ENCODE peak calls at places on chromosomes 11 and 22, in ten cellular contexts. One of them, this sample, is unnamed.

GRCh38 chr11:100677796-100678195 is 9.3 kb upstream of the ARHGAP42 start:
- DNase-seq in Calu3: no peak
- DNase-seq in fibroblast of mammary gland: no peak
- DNase-seq in cardiac muscle cell: no peak
- DNase-seq in IMR-90: no peak
- DNase-seq in CD8-positive, alpha-beta T cell: no peak
- DNase-seq in endodermal cell: no peak
- DNase-seq in MCF 10A: no peak
- DNase-seq in epithelial cell of esophagus: no peak
- DNase-seq in endothelial cell: no peak
- DNase-seq in this sample: no peak

GRCh38 chr22:36874309-36874696 is 13.5 kb downstream of the NCF4 start:
- DNase-seq in Calu3: no peak
- DNase-seq in fibroblast of mammary gland: no peak
- DNase-seq in cardiac muscle cell: no peak
- DNase-seq in IMR-90: no peak
- DNase-seq in CD8-positive, alpha-beta T cell: no peak
- DNase-seq in endodermal cell: no peak
- DNase-seq in MCF 10A: no peak
- DNase-seq in epithelial cell of esophagus: no peak
- DNase-seq in endothelial cell: no peak
- DNase-seq in this sample: no peak

GRCh38 chr11:128573674-128574073 is 13.7 kb downstream of the ETS1 start:
- DNase-seq in Calu3: no peak
- DNase-seq in fibroblast of mammary gland: no peak
- DNase-seq in cardiac muscle cell: peak
- DNase-seq in IMR-90: no peak
- DNase-seq in CD8-positive, alpha-beta T cell: no peak
- DNase-seq in endodermal cell: no peak
- DNase-seq in MCF 10A: no peak
- DNase-seq in epithelial cell of esophagus: no peak
- DNase-seq in endothelial cell: no peak
- DNase-seq in this sample: no peak

GRCh38 chr11:119107538-119108150 is 500 bp downstream of the C2CD2L start:
- DNase-seq in Calu3: no peak
- DNase-seq in fibroblast of mammary gland: no peak
- DNase-seq in cardiac muscle cell: no peak
- DNase-seq in IMR-90: no peak
- DNase-seq in CD8-positive, alpha-beta T cell: no peak
- DNase-seq in endodermal cell: peak
- DNase-seq in MCF 10A: no peak
- DNase-seq in epithelial cell of esophagus: no peak
- DNase-seq in endothelial cell: no peak
- DNase-seq in this sample: no peak

GRCh38 chr11:120339394-120339890 is 3.2 kb downstream of the ARHGEF12 start:
- DNase-seq in Calu3: peak
- DNase-seq in fibroblast of mammary gland: peak
- DNase-seq in cardiac muscle cell: no peak
- DNase-seq in IMR-90: peak
- DNase-seq in CD8-positive, alpha-beta T cell: no peak
- DNase-seq in endodermal cell: no peak
- DNase-seq in MCF 10A: no peak
- DNase-seq in epithelial cell of esophagus: peak
- DNase-seq in endothelial cell: peak
- DNase-seq in this sample: peak

GRCh38 chr22:48039326-48039725 is 1276.9 kb downstream of the TBC1D22A start:
- DNase-seq in Calu3: no peak
- DNase-seq in fibroblast of mammary gland: no peak
- DNase-seq in cardiac muscle cell: no peak
- DNase-seq in IMR-90: no peak
- DNase-seq in CD8-positive, alpha-beta T cell: no peak
- DNase-seq in endodermal cell: no peak
- DNase-seq in MCF 10A: no peak
- DNase-seq in epithelial cell of esophagus: no peak
- DNase-seq in endothelial cell: no peak
- DNase-seq in this sample: no peak

GRCh38 chr11:70828498-70829159 is 423.7 kb downstream of the SHANK2 start:
- DNase-seq in Calu3: no peak
- DNase-seq in fibroblast of mammary gland: no peak
- DNase-seq in cardiac muscle cell: no peak
- DNase-seq in IMR-90: no peak
- DNase-seq in CD8-positive, alpha-beta T cell: no peak
- DNase-seq in endodermal cell: no peak
- DNase-seq in MCF 10A: no peak
- DNase-seq in epithelial cell of esophagus: no peak
- DNase-seq in endothelial cell: no peak
- DNase-seq in this sample: no peak

GRCh38 chr11:66744485-66745355 is 15.7 kb upstream of the SPTBN2 start:
- DNase-seq in Calu3: peak
- DNase-seq in fibroblast of mammary gland: peak
- DNase-seq in cardiac muscle cell: peak
- DNase-seq in IMR-90: peak
- DNase-seq in CD8-positive, alpha-beta T cell: peak
- DNase-seq in endodermal cell: peak
- DNase-seq in MCF 10A: peak
- DNase-seq in epithelial cell of esophagus: peak
- DNase-seq in endothelial cell: peak
- DNase-seq in this sample: peak

GRCh38 chr11:27838674-27839073 is 138.4 kb upstream of the BDNF start:
- DNase-seq in Calu3: no peak
- DNase-seq in fibroblast of mammary gland: no peak
- DNase-seq in cardiac muscle cell: no peak
- DNase-seq in IMR-90: no peak
- DNase-seq in CD8-positive, alpha-beta T cell: no peak
- DNase-seq in endodermal cell: no peak
- DNase-seq in MCF 10A: no peak
- DNase-seq in epithelial cell of esophagus: no peak
- DNase-seq in endothelial cell: no peak
- DNase-seq in this sample: no peak

GRCh38 chr11:27842290-27842689 is 142.0 kb upstream of the BDNF start:
- DNase-seq in Calu3: no peak
- DNase-seq in fibroblast of mammary gland: no peak
- DNase-seq in cardiac muscle cell: no peak
- DNase-seq in IMR-90: no peak
- DNase-seq in CD8-positive, alpha-beta T cell: no peak
- DNase-seq in endodermal cell: no peak
- DNase-seq in MCF 10A: no peak
- DNase-seq in epithelial cell of esophagus: no peak
- DNase-seq in endothelial cell: no peak
- DNase-seq in this sample: no peak

GRCh38 chr11:27837895-27838563 is 137.8 kb upstream of the BDNF start:
- DNase-seq in Calu3: no peak
- DNase-seq in fibroblast of mammary gland: no peak
- DNase-seq in cardiac muscle cell: no peak
- DNase-seq in IMR-90: no peak
- DNase-seq in CD8-positive, alpha-beta T cell: no peak
- DNase-seq in endodermal cell: no peak
- DNase-seq in MCF 10A: no peak
- DNase-seq in epithelial cell of esophagus: no peak
- DNase-seq in endothelial cell: no peak
- DNase-seq in this sample: no peak

DNA sequence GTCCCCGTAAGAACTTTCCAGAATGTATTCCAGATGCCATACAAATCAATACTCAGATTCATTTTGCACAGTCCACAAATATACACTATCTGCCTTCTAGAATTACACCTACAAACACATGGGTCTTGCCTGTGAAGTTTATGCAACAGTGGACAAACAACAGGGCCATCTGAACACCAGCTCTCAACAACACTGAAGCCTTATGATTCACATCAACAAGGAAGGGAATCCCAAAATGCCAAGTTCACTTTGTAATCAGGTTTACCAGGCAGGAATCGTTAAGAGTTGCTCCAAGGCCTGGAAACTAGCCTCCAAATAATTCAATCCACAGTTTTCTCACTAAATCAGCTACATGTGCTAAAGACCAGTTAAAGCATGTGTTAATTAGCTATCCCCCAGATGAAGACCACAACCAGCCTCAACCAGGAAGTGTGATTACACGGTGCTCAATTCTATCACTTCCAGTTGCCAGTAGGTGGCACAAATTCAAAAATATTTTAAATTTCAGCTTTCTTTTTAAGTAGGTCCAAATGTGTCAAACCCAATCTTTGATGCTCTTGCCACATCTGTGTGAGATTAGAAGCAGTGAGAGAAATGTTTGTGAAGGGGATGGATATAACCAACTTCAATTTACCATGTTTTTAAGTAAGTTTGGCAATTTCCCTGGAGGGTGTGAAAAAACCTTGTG is 139.1 kb upstream of the BDNF start:
- DNase-seq in Calu3: no peak
- DNase-seq in fibroblast of mammary gland: peak
- DNase-seq in cardiac muscle cell: peak
- DNase-seq in IMR-90: peak
- DNase-seq in CD8-positive, alpha-beta T cell: no peak
- DNase-seq in endodermal cell: no peak
- DNase-seq in MCF 10A: peak
- DNase-seq in epithelial cell of esophagus: peak
- DNase-seq in endothelial cell: no peak
- DNase-seq in this sample: peak
- TF ChIP-seq CTCF in Calu3: no peak
- TF ChIP-seq CTCF in fibroblast of mammary gland: peak
- TF ChIP-seq CTCF in cardiac muscle cell: peak
- TF ChIP-seq CTCF in IMR-90: peak
- TF ChIP-seq CTCF in CD8-positive, alpha-beta T cell: no peak
- TF ChIP-seq CTCF in endodermal cell: peak
- TF ChIP-seq CTCF in MCF 10A: peak
- TF ChIP-seq CTCF in epithelial cell of esophagus: peak
- TF ChIP-seq CTCF in endothelial cell: peak
- TF ChIP-seq CTCF in this sample: peak

DNA sequence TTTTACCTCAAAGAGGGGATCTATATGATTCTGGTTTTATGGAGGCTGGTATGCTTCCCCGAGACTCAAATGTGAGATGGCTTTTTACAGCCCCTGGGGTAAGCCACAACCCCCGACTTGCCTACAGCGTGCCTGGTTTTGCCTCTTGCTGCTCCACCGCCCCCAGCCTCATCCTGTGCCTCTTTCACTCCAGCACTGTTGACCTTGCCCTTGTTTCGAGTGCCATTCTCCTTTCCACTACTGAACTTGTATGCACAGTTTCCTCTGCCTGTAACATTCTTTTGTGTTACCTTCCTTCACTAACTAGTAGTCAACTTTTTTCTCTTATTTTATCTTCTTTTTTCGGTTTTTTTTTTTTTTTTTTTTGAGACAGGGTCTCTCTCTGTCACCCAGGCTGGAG is 219.0 kb upstream of the ZBED5 start:
- DNase-seq in Calu3: no peak
- DNase-seq in fibroblast of mammary gland: no peak
- DNase-seq in cardiac muscle cell: no peak
- DNase-seq in IMR-90: no peak
- DNase-seq in CD8-positive, alpha-beta T cell: no peak
- DNase-seq in endodermal cell: no peak
- DNase-seq in MCF 10A: no peak
- DNase-seq in epithelial cell of esophagus: no peak
- DNase-seq in endothelial cell: no peak
- DNase-seq in this sample: no peak
- TF ChIP-seq CTCF in Calu3: no peak
- TF ChIP-seq CTCF in fibroblast of mammary gland: no peak
- TF ChIP-seq CTCF in cardiac muscle cell: no peak
- TF ChIP-seq CTCF in IMR-90: no peak
- TF ChIP-seq CTCF in CD8-positive, alpha-beta T cell: no peak
- TF ChIP-seq CTCF in endodermal cell: no peak
- TF ChIP-seq CTCF in MCF 10A: no peak
- TF ChIP-seq CTCF in epithelial cell of esophagus: no peak
- TF ChIP-seq CTCF in endothelial cell: no peak
- TF ChIP-seq CTCF in this sample: no peak

DNA sequence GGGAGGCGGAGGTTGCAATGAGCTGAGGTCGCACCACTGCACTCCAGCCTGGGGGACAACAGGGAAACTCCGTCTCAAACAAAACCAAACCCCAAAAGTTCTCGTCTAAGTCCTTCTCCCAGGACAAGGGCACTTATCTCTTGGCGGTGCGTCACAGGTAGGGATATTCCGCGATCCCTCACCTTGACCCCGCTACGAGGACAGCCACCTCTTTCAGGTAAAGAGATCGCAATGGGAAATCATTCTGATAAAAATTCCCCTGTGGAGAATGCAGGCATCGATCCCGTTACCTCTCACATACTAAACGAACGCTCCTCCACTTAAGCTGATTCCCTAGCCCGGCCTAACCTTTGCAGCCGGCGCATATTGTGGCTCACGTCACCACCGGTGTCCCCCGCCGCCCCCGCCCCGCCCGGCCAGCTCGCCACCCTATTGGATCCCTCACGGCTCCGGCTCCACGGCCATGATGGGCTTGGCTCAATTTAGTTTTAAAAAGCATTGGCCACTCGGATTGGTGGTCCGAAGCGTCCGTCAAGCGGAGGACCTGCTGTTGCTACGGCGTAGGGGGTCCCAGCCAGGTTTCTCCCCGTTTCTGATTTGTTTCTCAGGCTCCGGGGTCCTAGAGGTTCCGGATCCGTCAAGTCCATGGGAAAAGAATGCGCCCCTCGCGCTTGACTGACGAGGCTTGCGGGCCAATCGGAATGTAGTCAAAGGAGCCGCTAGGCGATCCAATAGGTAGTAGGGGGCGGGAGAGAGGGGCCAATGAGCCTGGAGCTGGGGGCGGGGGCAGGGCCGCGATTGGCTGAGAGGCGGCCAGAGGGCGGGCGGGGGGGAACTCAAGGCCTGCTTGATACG is 439 bp upstream of the PPP6R3 start:
- DNase-seq in Calu3: peak
- DNase-seq in fibroblast of mammary gland: peak
- DNase-seq in cardiac muscle cell: peak
- DNase-seq in IMR-90: peak
- DNase-seq in CD8-positive, alpha-beta T cell: peak
- DNase-seq in endodermal cell: peak
- DNase-seq in MCF 10A: peak
- DNase-seq in epithelial cell of esophagus: peak
- DNase-seq in endothelial cell: peak
- DNase-seq in this sample: peak
- TF ChIP-seq CTCF in Calu3: no peak
- TF ChIP-seq CTCF in fibroblast of mammary gland: no peak
- TF ChIP-seq CTCF in cardiac muscle cell: no peak
- TF ChIP-seq CTCF in IMR-90: no peak
- TF ChIP-seq CTCF in CD8-positive, alpha-beta T cell: no peak
- TF ChIP-seq CTCF in endodermal cell: no peak
- TF ChIP-seq CTCF in MCF 10A: no peak
- TF ChIP-seq CTCF in epithelial cell of esophagus: no peak
- TF ChIP-seq CTCF in endothelial cell: no peak
- TF ChIP-seq CTCF in this sample: no peak

DNA sequence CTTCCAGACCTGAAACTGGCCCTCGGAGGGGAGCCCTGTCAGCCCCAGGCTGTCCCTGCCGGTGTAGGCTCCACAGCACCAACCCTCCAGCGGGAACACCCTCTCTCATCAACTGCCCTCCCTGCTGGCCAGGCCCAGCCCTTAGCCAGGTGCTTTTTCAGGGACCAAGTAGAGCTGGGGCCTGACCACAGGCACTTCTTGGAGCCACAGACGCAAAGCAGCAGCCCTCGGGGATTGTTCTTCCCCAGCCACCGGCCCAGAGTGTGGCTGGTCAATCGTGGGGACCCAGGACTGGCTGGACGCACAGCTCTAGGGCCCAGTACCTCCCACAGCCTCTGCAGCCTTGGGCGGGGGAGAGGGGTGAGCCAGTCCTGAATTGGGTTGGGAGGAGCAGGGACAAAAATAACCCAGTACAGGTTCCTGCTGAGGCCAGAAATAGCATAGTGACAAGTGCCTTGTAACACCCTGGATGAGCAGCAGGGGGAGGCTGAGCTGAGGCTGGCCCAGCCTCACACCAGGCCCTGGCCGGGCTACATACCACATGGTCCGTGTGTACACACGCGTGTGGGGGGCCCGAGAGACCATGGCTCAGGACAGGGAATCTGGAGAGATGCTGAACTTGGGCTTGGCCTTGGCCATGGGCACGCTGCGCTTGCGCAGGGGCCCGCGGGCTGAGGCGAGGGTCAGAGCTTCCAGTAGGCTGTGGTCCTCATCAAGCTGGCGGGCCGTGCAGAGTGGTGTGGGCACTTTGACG is 2.0 kb downstream of the KCNJ11 start:
- DNase-seq in Calu3: peak
- DNase-seq in fibroblast of mammary gland: peak
- DNase-seq in cardiac muscle cell: peak
- DNase-seq in IMR-90: peak
- DNase-seq in CD8-positive, alpha-beta T cell: no peak
- DNase-seq in endodermal cell: peak
- DNase-seq in MCF 10A: peak
- DNase-seq in epithelial cell of esophagus: peak
- DNase-seq in endothelial cell: peak
- DNase-seq in this sample: peak
- TF ChIP-seq CTCF in Calu3: peak
- TF ChIP-seq CTCF in fibroblast of mammary gland: peak
- TF ChIP-seq CTCF in cardiac muscle cell: peak
- TF ChIP-seq CTCF in IMR-90: peak
- TF ChIP-seq CTCF in CD8-positive, alpha-beta T cell: peak
- TF ChIP-seq CTCF in endodermal cell: peak
- TF ChIP-seq CTCF in MCF 10A: peak
- TF ChIP-seq CTCF in epithelial cell of esophagus: peak
- TF ChIP-seq CTCF in endothelial cell: peak
- TF ChIP-seq CTCF in this sample: peak